ENCODE peak calls at places on chromosomes 7 and 10, in ten cellular contexts. One of them, this sample, is unnamed.

GRCh38 chr10:22321156-22321711 is 335 bp downstream of the BMI1 start:
- DNase-seq in choroid plexus epithelial cell: peak
- DNase-seq in GM13977: peak
- DNase-seq in pancreas: peak
- DNase-seq in uterus: peak
- DNase-seq in B cell: peak
- DNase-seq in cardiac muscle cell: peak
- DNase-seq in neural crest cell: peak
- DNase-seq in mammary epithelial cell: peak
- DNase-seq in AG04449: no peak
- DNase-seq in this sample: peak

GRCh38 chr7:103083210-103083609 is 8.3 kb downstream of the ARMC10 start:
- DNase-seq in mammary epithelial cell: no peak
- DNase-seq in cardiac muscle cell: no peak
- DNase-seq in pancreas: no peak
- DNase-seq in AG04449: no peak
- DNase-seq in B cell: no peak
- DNase-seq in GM13977: no peak
- DNase-seq in uterus: no peak
- DNase-seq in choroid plexus epithelial cell: no peak
- DNase-seq in neural crest cell: no peak
- DNase-seq in this sample: no peak

GRCh38 chr10:104638861-104639594 is 2.1 kb upstream of the SORCS3 start:
- DNase-seq in choroid plexus epithelial cell: no peak
- DNase-seq in cardiac muscle cell: peak
- DNase-seq in B cell: no peak
- DNase-seq in neural crest cell: peak
- DNase-seq in pancreas: no peak
- DNase-seq in uterus: no peak
- DNase-seq in AG04449: no peak
- DNase-seq in GM13977: peak
- DNase-seq in mammary epithelial cell: no peak
- DNase-seq in this sample: peak

GRCh38 chr7:33873518-33873917 is 31.8 kb upstream of the BMPER start:
- DNase-seq in pancreas: no peak
- DNase-seq in GM13977: no peak
- DNase-seq in AG04449: no peak
- DNase-seq in cardiac muscle cell: no peak
- DNase-seq in choroid plexus epithelial cell: no peak
- DNase-seq in B cell: no peak
- DNase-seq in uterus: no peak
- DNase-seq in neural crest cell: no peak
- DNase-seq in mammary epithelial cell: no peak
- DNase-seq in this sample: no peak

GRCh38 chr10:604716-605631 is 84.5 kb downstream of the DIP2C start:
- DNase-seq in pancreas: no peak
- DNase-seq in uterus: no peak
- DNase-seq in neural crest cell: no peak
- DNase-seq in choroid plexus epithelial cell: no peak
- DNase-seq in GM13977: no peak
- DNase-seq in mammary epithelial cell: no peak
- DNase-seq in AG04449: no peak
- DNase-seq in B cell: no peak
- DNase-seq in cardiac muscle cell: no peak
- DNase-seq in this sample: no peak

GRCh38 chr10:114389429-114389828 is 14.9 kb downstream of the AFAP1L2 start:
- DNase-seq in B cell: no peak
- DNase-seq in choroid plexus epithelial cell: peak
- DNase-seq in GM13977: no peak
- DNase-seq in cardiac muscle cell: no peak
- DNase-seq in uterus: peak
- DNase-seq in AG04449: no peak
- DNase-seq in pancreas: peak
- DNase-seq in mammary epithelial cell: peak
- DNase-seq in neural crest cell: no peak
- DNase-seq in this sample: no peak

GRCh38 chr10:44674536-44674935 is 236.6 kb upstream of the TMEM72 start:
- DNase-seq in cardiac muscle cell: no peak
- DNase-seq in AG04449: no peak
- DNase-seq in neural crest cell: no peak
- DNase-seq in GM13977: no peak
- DNase-seq in choroid plexus epithelial cell: peak
- DNase-seq in mammary epithelial cell: no peak
- DNase-seq in uterus: no peak
- DNase-seq in pancreas: no peak
- DNase-seq in B cell: no peak
- DNase-seq in this sample: no peak

GRCh38 chr10:96370575-96371157 is 11.9 kb upstream of the OPALIN start:
- DNase-seq in choroid plexus epithelial cell: peak
- DNase-seq in neural crest cell: peak
- DNase-seq in AG04449: no peak
- DNase-seq in uterus: peak
- DNase-seq in GM13977: peak
- DNase-seq in cardiac muscle cell: peak
- DNase-seq in pancreas: peak
- DNase-seq in B cell: peak
- DNase-seq in mammary epithelial cell: peak
- DNase-seq in this sample: peak

GRCh38 chr10:112679392-112679791 is 232.4 kb downstream of the VTI1A start:
- DNase-seq in B cell: no peak
- DNase-seq in pancreas: no peak
- DNase-seq in mammary epithelial cell: no peak
- DNase-seq in GM13977: no peak
- DNase-seq in AG04449: no peak
- DNase-seq in choroid plexus epithelial cell: no peak
- DNase-seq in uterus: no peak
- DNase-seq in neural crest cell: no peak
- DNase-seq in cardiac muscle cell: no peak
- DNase-seq in this sample: no peak
- TF ChIP-seq CTCF in B cell: no peak
- TF ChIP-seq CTCF in pancreas: no peak
- TF ChIP-seq CTCF in mammary epithelial cell: no peak
- TF ChIP-seq CTCF in GM13977: no peak
- TF ChIP-seq CTCF in AG04449: no peak
- TF ChIP-seq CTCF in choroid plexus epithelial cell: no peak
- TF ChIP-seq CTCF in uterus: no peak
- TF ChIP-seq CTCF in neural crest cell: no peak
- TF ChIP-seq CTCF in cardiac muscle cell: no peak
- TF ChIP-seq CTCF in this sample: no peak

GRCh38 chr10:119031496-119032059 is 2.1 kb downstream of the NANOS1 start:
- DNase-seq in mammary epithelial cell: no peak
- DNase-seq in neural crest cell: no peak
- DNase-seq in B cell: no peak
- DNase-seq in cardiac muscle cell: no peak
- DNase-seq in GM13977: no peak
- DNase-seq in choroid plexus epithelial cell: no peak
- DNase-seq in pancreas: no peak
- DNase-seq in AG04449: no peak
- DNase-seq in uterus: no peak
- DNase-seq in this sample: no peak

GRCh38 chr10:119026301-119027110 is 3.0 kb upstream of the NANOS1 start:
- DNase-seq in AG04449: no peak
- DNase-seq in uterus: no peak
- DNase-seq in cardiac muscle cell: no peak
- DNase-seq in B cell: no peak
- DNase-seq in neural crest cell: no peak
- DNase-seq in choroid plexus epithelial cell: no peak
- DNase-seq in mammary epithelial cell: no peak
- DNase-seq in pancreas: no peak
- DNase-seq in GM13977: no peak
- DNase-seq in this sample: no peak

GRCh38 chr10:119029613-119030420 is at the start of gene NANOS1:
- DNase-seq in pancreas: peak
- DNase-seq in uterus: no peak
- DNase-seq in mammary epithelial cell: peak
- DNase-seq in neural crest cell: peak
- DNase-seq in GM13977: peak
- DNase-seq in cardiac muscle cell: peak
- DNase-seq in B cell: no peak
- DNase-seq in AG04449: no peak
- DNase-seq in choroid plexus epithelial cell: peak
- DNase-seq in this sample: peak

GRCh38 chr10:119030421-119031250 is 1.1 kb downstream of the NANOS1 start:
- DNase-seq in choroid plexus epithelial cell: peak
- DNase-seq in mammary epithelial cell: peak
- DNase-seq in GM13977: peak
- DNase-seq in AG04449: no peak
- DNase-seq in cardiac muscle cell: peak
- DNase-seq in neural crest cell: peak
- DNase-seq in pancreas: peak
- DNase-seq in B cell: peak
- DNase-seq in uterus: no peak
- DNase-seq in this sample: peak

GRCh38 chr10:119028900-119029612 is 458 bp upstream of the NANOS1 start:
- DNase-seq in pancreas: peak
- DNase-seq in uterus: peak
- DNase-seq in GM13977: peak
- DNase-seq in mammary epithelial cell: peak
- DNase-seq in B cell: peak
- DNase-seq in AG04449: no peak
- DNase-seq in choroid plexus epithelial cell: peak
- DNase-seq in neural crest cell: peak
- DNase-seq in cardiac muscle cell: peak
- DNase-seq in this sample: peak
- TF ChIP-seq CTCF in pancreas: no peak
- TF ChIP-seq CTCF in uterus: no peak
- TF ChIP-seq CTCF in GM13977: peak
- TF ChIP-seq CTCF in mammary epithelial cell: peak
- TF ChIP-seq CTCF in B cell: no peak
- TF ChIP-seq CTCF in AG04449: peak
- TF ChIP-seq CTCF in choroid plexus epithelial cell: no peak
- TF ChIP-seq CTCF in neural crest cell: no peak
- TF ChIP-seq CTCF in cardiac muscle cell: no peak
- TF ChIP-seq CTCF in this sample: no peak

GRCh38 chr10:132548869-132549268 is 11.3 kb downstream of the INPP5A start:
- DNase-seq in choroid plexus epithelial cell: no peak
- DNase-seq in mammary epithelial cell: no peak
- DNase-seq in neural crest cell: no peak
- DNase-seq in B cell: no peak
- DNase-seq in AG04449: no peak
- DNase-seq in GM13977: no peak
- DNase-seq in cardiac muscle cell: no peak
- DNase-seq in pancreas: no peak
- DNase-seq in uterus: no peak
- DNase-seq in this sample: no peak

GRCh38 chr10:132551808-132552130 is 14.2 kb downstream of the INPP5A start:
- DNase-seq in GM13977: no peak
- DNase-seq in pancreas: no peak
- DNase-seq in uterus: no peak
- DNase-seq in AG04449: no peak
- DNase-seq in B cell: no peak
- DNase-seq in cardiac muscle cell: no peak
- DNase-seq in neural crest cell: no peak
- DNase-seq in mammary epithelial cell: no peak
- DNase-seq in choroid plexus epithelial cell: no peak
- DNase-seq in this sample: no peak

GRCh38 chr10:132549416-132549815 is 11.8 kb downstream of the INPP5A start:
- DNase-seq in choroid plexus epithelial cell: no peak
- DNase-seq in pancreas: no peak
- DNase-seq in B cell: peak
- DNase-seq in cardiac muscle cell: no peak
- DNase-seq in neural crest cell: no peak
- DNase-seq in uterus: no peak
- DNase-seq in mammary epithelial cell: no peak
- DNase-seq in AG04449: no peak
- DNase-seq in GM13977: no peak
- DNase-seq in this sample: no peak

GRCh38 chr10:132550366-132551092 is 12.9 kb downstream of the INPP5A start:
- DNase-seq in mammary epithelial cell: no peak
- DNase-seq in GM13977: no peak
- DNase-seq in choroid plexus epithelial cell: no peak
- DNase-seq in B cell: peak
- DNase-seq in uterus: no peak
- DNase-seq in AG04449: no peak
- DNase-seq in cardiac muscle cell: no peak
- DNase-seq in neural crest cell: no peak
- DNase-seq in pancreas: no peak
- DNase-seq in this sample: no peak

DNA sequence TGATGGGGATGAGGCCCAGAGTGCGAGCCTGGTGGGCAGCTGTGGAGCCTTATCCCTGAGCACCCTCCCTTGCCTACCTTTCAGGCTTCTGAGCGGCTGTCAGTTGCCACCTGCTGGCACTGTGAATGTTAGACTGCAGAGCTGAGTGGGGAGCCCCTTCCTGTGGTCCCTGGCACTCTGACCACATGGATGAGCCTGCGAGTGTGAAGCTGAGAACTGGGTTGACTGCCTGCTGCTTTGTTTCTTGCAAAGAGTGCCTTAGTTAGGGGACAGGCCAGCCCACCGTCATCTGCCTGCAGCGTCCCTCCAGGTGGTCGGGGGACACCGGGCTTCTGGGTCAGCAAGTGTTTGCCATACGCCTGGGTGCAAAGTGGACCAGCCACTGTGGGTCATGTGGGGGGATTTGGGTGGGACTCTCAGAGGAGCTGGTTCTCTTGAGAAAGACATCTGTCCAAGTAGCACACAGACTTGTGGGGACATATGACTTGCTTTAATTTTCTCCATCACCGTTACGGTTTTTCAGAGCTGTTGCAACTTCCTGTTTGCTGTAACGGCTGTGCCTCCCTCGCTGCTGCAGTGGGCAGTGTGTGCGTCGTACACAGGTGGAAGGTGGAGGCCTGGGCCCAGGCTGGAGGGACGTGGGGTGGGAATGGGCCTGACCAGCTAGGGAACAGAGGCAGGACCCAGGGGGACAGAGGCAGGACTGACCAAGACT is 13.7 kb downstream of the INPP5A start:
- DNase-seq in B cell: peak
- DNase-seq in neural crest cell: no peak
- DNase-seq in GM13977: peak
- DNase-seq in choroid plexus epithelial cell: no peak
- DNase-seq in pancreas: no peak
- DNase-seq in AG04449: no peak
- DNase-seq in mammary epithelial cell: no peak
- DNase-seq in cardiac muscle cell: no peak
- DNase-seq in uterus: no peak
- DNase-seq in this sample: peak
- TF ChIP-seq CTCF in B cell: no peak
- TF ChIP-seq CTCF in neural crest cell: no peak
- TF ChIP-seq CTCF in GM13977: peak
- TF ChIP-seq CTCF in choroid plexus epithelial cell: no peak
- TF ChIP-seq CTCF in pancreas: no peak
- TF ChIP-seq CTCF in AG04449: no peak
- TF ChIP-seq CTCF in mammary epithelial cell: no peak
- TF ChIP-seq CTCF in cardiac muscle cell: no peak
- TF ChIP-seq CTCF in uterus: no peak
- TF ChIP-seq CTCF in this sample: no peak

DNA sequence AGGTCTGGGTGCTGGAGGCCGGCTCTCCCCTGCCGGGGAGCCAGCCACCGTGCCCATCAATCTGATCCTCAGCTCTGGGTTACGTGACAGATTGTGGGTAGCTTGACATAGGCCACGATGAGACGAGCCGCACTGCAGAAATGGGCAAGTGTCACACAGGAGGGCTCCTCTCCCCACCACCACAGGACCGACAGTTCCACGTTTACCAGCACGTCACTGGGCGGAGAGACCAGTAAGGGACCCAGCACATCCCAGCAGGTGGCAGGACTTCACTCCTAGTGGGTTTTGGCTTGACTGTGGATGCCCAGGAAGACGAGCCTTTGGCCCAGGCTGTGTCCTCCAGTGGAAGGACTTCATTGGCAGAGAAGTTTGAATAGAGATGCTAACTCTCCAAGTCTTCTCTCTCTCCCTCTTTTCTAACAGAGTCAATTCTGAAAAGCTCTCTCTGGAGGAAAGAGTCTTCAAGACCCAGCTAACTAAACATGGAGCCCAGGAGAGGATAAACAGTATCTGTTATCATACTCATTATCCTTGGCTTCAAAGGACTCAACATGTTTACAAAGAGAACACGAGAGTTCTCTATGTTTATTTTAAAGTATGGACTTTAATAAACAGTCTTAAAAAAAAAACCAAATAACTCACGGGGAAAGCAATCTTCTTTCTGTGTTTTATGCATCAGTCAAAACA is 129.3 kb upstream of the JCAD start:
- DNase-seq in neural crest cell: no peak
- DNase-seq in pancreas: no peak
- DNase-seq in B cell: no peak
- DNase-seq in uterus: no peak
- DNase-seq in cardiac muscle cell: no peak
- DNase-seq in GM13977: no peak
- DNase-seq in mammary epithelial cell: no peak
- DNase-seq in AG04449: no peak
- DNase-seq in choroid plexus epithelial cell: no peak
- DNase-seq in this sample: no peak
- TF ChIP-seq CTCF in neural crest cell: no peak
- TF ChIP-seq CTCF in pancreas: no peak
- TF ChIP-seq CTCF in B cell: no peak
- TF ChIP-seq CTCF in uterus: no peak
- TF ChIP-seq CTCF in cardiac muscle cell: no peak
- TF ChIP-seq CTCF in GM13977: no peak
- TF ChIP-seq CTCF in mammary epithelial cell: no peak
- TF ChIP-seq CTCF in AG04449: no peak
- TF ChIP-seq CTCF in choroid plexus epithelial cell: no peak
- TF ChIP-seq CTCF in this sample: no peak

This sample was measured in GM20000.